ENCODE peak calls at places on chromosomes 6 and 20, in five cellular contexts. U is lung; Y is lower leg skin; X is CD8-positive, alpha-beta T cell; Q is astrocyte of the spinal cord. L is an unnamed sample.

GRCh38 chr6:28354688-28355554 is 5.2 kb downstream of the ZKSCAN3 start:
- DNase-seq in U (no peak), Y (no peak), X (no peak), Q (no peak), L (no peak)

GRCh38 chr20:53284141-53285055 is 309.2 kb downstream of the ZNF217 start:
- DNase-seq in U (no peak), Y (no peak), X (no peak), Q (no peak), L (no peak)

GRCh38 chr6:108896111-108896661 is 48.0 kb downstream of the ARMC2 start:
- DNase-seq in U (no peak), Y (no peak), X (no peak), Q (peak), L (peak)

GRCh38 chr6:82331031-82331773 is 32.4 kb upstream of the TPBG start:
- DNase-seq in U (no peak), Y (no peak), X (no peak), Q (peak), L (peak)

GRCh38 chr6:37473364-37474095 is 26.2 kb downstream of the CCDC167 start:
- DNase-seq in U (no peak), Y (peak), X (no peak), Q (peak), L (peak)

GRCh38 chr20:52340036-52340634 is 148.6 kb upstream of the ZFP64 start:
- DNase-seq in U (no peak), Y (no peak), X (no peak), Q (no peak), L (no peak)

GRCh38 chr6:157401734-157402338 is 20.8 kb downstream of the ZDHHC14 start:
- DNase-seq in U (no peak), Y (no peak), X (no peak), Q (no peak), L (no peak)

GRCh38 chr6:140609321-140609720 is 1234.9 kb upstream of the CITED2 start:
- DNase-seq in U (no peak), Y (no peak), X (no peak), Q (no peak), L (no peak)

GRCh38 chr6:13454286-13455221 is 32.8 kb downstream of the GFOD1 start:
- DNase-seq in U (peak), Y (peak), X (peak), Q (peak), L (no peak)

GRCh38 chr6:6696867-6697531 is 108.5 kb downstream of the LY86 start:
- DNase-seq in U (peak), Y (no peak), X (no peak), Q (peak), L (peak)

GRCh38 chr20:47603260-47603659 is 101.6 kb downstream of the NCOA3 start:
- DNase-seq in U (no peak), Y (no peak), X (no peak), Q (no peak), L (no peak)

GRCh38 chr6:1079525-1079924 is 232.4 kb upstream of the FOXQ1 start:
- DNase-seq in U (peak), Y (no peak), X (no peak), Q (no peak), L (no peak)

GRCh38 chr6:107187630-107188029 is 72.3 kb upstream of the BEND3 start:
- DNase-seq in U (no peak), Y (no peak), X (no peak), Q (no peak), L (no peak)

GRCh38 chr6:107180114-107180513 is 64.8 kb upstream of the BEND3 start:
- DNase-seq in U (no peak), Y (no peak), X (no peak), Q (no peak), L (no peak)

GRCh38 chr6:107186047-107186446 is 70.7 kb upstream of the BEND3 start:
- DNase-seq in U (no peak), Y (no peak), X (no peak), Q (no peak), L (no peak)

GRCh38 chr6:107185570-107185969 is 70.3 kb upstream of the BEND3 start:
- DNase-seq in U (peak), Y (no peak), X (no peak), Q (peak), L (peak)
- TF ChIP-seq CTCF in U (no peak), Y (no peak), X (no peak), Q (peak), L (peak)

GRCh38 chr6:73290435-73290834 is 27.4 kb upstream of the KHDC1 start:
- DNase-seq in U (no peak), Y (no peak), X (no peak), Q (peak), L (peak)

GRCh38 chr6:73282876-73283275 is 19.9 kb upstream of the KHDC1 start:
- DNase-seq in U (no peak), Y (no peak), X (no peak), Q (no peak), L (no peak)

GRCh38 chr6:73285674-73286283 is 22.8 kb upstream of the KHDC1 start:
- DNase-seq in U (no peak), Y (no peak), X (no peak), Q (peak), L (peak)

GRCh38 chr6:73286752-73287151 is 23.8 kb upstream of the KHDC1 start:
- DNase-seq in U (no peak), Y (no peak), X (no peak), Q (no peak), L (no peak)
- TF ChIP-seq CTCF in U (no peak), Y (no peak), X (no peak), Q (no peak), L (no peak)

GRCh38 chr20:42610070-42610469 is 579.6 kb downstream of the PTPRT start:
- DNase-seq in U (no peak), Y (no peak), X (no peak), Q (no peak), L (no peak)
- TF ChIP-seq CTCF in U (no peak), Y (no peak), X (no peak), Q (no peak), L (no peak)

DNA sequence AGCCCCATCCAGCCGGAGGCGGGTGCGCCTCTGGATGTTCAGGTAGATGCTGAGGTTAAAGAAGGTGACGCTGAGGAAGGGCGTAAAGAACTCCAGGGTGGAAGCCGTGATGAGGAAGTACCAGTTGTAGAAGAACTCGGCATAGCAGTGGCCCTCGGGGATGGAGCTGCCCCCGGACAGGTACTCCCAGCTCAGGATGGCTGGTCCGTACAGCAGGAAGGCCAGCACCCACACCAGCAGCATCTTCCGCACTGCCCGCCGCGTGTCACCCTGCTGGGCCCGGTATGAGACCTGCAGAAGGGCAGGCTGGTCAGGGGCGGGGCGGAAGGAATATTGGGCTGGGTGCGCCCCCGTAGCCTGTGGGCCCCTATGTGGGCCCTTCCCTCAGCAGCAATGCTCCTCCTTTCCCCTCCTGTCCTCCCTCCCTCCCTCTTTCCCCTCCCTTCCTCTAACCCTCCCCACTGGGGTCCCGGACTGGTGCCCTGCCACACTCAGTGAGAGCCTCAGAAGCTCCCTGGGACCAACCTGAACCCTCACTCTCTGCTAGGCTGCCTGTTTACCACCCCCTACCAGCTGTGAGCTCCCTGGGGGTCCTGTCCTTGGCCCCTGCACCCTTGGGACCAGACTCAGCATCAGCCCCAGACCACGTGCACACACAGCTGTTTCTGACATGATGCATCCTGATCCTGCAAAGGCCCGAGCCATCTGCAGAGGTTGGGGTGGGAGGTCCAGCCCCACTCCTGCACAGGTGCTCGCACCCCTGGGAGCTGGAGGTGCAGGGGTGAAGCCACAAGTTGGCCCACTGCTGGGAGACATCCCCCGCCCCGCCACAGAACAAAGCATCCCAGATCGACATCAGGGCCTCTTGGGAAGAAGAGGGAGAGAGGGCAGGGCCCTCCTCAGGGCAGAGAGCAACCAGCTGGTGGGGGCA is 3.2 kb downstream of the HRH3 start:
- DNase-seq in U (no peak), Y (no peak), X (no peak), Q (no peak), L (no peak)
- TF ChIP-seq CTCF in U (no peak), Y (no peak), X (no peak), Q (no peak), L (no peak)

GRCh38 chr20:3250091-3250504 is 11.1 kb upstream of the SLC4A11 start:
- DNase-seq in U (no peak), Y (no peak), X (no peak), Q (no peak), L (no peak)
- TF ChIP-seq CTCF in U (no peak), Y (no peak), X (no peak), Q (peak), L (peak)

DNA sequence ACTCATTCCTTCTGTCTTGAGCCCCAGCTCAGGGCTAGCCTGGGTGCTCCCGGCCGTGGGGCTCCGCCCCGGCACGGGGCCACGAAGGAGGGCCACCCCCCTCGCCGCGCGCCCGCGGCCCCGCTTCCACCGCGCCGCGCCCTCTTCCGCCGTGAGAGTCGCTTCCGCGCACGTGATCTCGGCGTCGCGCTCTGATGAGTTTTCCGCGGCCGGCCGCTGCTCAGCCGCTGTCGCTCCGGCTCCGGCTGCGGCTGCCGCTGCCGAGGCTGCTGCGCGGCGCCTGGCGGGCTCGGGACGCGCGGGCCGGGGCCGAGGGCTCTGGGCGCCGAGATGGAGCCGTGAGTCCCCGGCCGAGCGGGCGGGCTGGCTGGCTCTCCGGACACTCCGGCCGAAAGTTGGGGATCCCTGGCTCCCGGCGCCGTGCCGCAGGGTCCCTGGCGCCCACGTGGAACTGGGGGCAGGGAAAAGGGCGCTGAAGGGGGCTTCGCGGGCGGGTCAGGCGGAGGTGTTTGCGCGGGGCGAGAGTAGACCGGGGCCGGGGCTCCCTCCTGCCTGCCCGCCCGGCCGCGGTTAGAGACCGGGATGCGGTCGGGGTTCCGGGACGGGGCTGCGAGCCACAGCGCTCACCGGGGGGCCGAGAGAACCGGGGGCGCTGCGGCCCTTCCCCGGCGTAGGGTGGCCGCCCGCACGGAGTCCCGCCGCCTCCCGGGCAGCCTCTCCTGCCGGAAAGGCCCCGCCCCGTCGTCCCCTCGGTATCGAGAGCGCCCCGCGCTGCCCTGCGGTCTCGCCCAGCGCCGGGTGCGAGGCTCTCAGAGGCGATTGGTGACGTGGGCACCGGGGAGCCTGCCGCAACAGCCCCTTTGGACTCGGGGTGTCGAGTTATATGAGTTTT is at the start of gene TMEM181:
- DNase-seq in U (peak), Y (peak), X (peak), Q (peak), L (peak)
- TF ChIP-seq CTCF in U (no peak), Y (no peak), X (no peak), Q (no peak), L (no peak)

GRCh38 chr6:15538766-15539165 is 124.1 kb downstream of the DTNBP1 start:
- DNase-seq in U (peak), Y (no peak), X (no peak), Q (no peak), L (no peak)
- TF ChIP-seq CTCF in U (no peak), Y (no peak), X (no peak), Q (no peak), L (no peak)